ENCODE peak calls at places on chromosomes 11 and 22, in seven cellular contexts. One of them, this sample, is unnamed.

GRCh38 chr11:13137778-13138400 is 128.8 kb downstream of the RASSF10 start:
- DNase-seq in GM20000: no peak
- DNase-seq in suprapubic skin: no peak
- DNase-seq in activated CD8-positive, alpha-beta T cell treated with anti-CD3 and anti-CD28 coated beads for 36 hours: no peak
- DNase-seq in transverse colon: no peak
- DNase-seq in spleen: no peak
- DNase-seq in cardiac fibroblast: no peak
- DNase-seq in this sample: no peak

GRCh38 chr22:41619979-41620645 is 731 bp downstream of the DESI1 start:
- DNase-seq in GM20000: no peak
- DNase-seq in suprapubic skin: no peak
- DNase-seq in activated CD8-positive, alpha-beta T cell treated with anti-CD3 and anti-CD28 coated beads for 36 hours: peak
- DNase-seq in transverse colon: peak
- DNase-seq in spleen: peak
- DNase-seq in cardiac fibroblast: peak
- DNase-seq in this sample: no peak

GRCh38 chr11:441043-441417 is 781 bp downstream of the ANO9 start:
- DNase-seq in GM20000: no peak
- DNase-seq in suprapubic skin: no peak
- DNase-seq in activated CD8-positive, alpha-beta T cell treated with anti-CD3 and anti-CD28 coated beads for 36 hours: no peak
- DNase-seq in transverse colon: no peak
- DNase-seq in spleen: no peak
- DNase-seq in cardiac fibroblast: no peak
- DNase-seq in this sample: no peak

GRCh38 chr11:60767388-60767811 is 10.7 kb downstream of the MS4A15 start:
- DNase-seq in GM20000: peak
- DNase-seq in suprapubic skin: no peak
- DNase-seq in activated CD8-positive, alpha-beta T cell treated with anti-CD3 and anti-CD28 coated beads for 36 hours: peak
- DNase-seq in transverse colon: no peak
- DNase-seq in spleen: peak
- DNase-seq in cardiac fibroblast: no peak
- DNase-seq in this sample: no peak

GRCh38 chr22:23397618-23398567 is 182.2 kb downstream of the IGLL1 start:
- DNase-seq in GM20000: no peak
- DNase-seq in suprapubic skin: peak
- DNase-seq in activated CD8-positive, alpha-beta T cell treated with anti-CD3 and anti-CD28 coated beads for 36 hours: no peak
- DNase-seq in transverse colon: no peak
- DNase-seq in spleen: no peak
- DNase-seq in cardiac fibroblast: no peak
- DNase-seq in this sample: no peak

GRCh38 chr11:134587345-134587744 is 175.3 kb upstream of the B3GAT1 start:
- DNase-seq in GM20000: no peak
- DNase-seq in suprapubic skin: peak
- DNase-seq in activated CD8-positive, alpha-beta T cell treated with anti-CD3 and anti-CD28 coated beads for 36 hours: no peak
- DNase-seq in transverse colon: no peak
- DNase-seq in spleen: no peak
- DNase-seq in cardiac fibroblast: no peak
- DNase-seq in this sample: peak

GRCh38 chr11:109752212-109752825 is 330.3 kb downstream of the C11orf87 start:
- DNase-seq in GM20000: no peak
- DNase-seq in suprapubic skin: no peak
- DNase-seq in activated CD8-positive, alpha-beta T cell treated with anti-CD3 and anti-CD28 coated beads for 36 hours: no peak
- DNase-seq in transverse colon: no peak
- DNase-seq in spleen: no peak
- DNase-seq in cardiac fibroblast: no peak
- DNase-seq in this sample: no peak

GRCh38 chr11:69877235-69877634 is 58.0 kb upstream of the FGF3 start:
- DNase-seq in GM20000: no peak
- DNase-seq in suprapubic skin: no peak
- DNase-seq in activated CD8-positive, alpha-beta T cell treated with anti-CD3 and anti-CD28 coated beads for 36 hours: no peak
- DNase-seq in transverse colon: peak
- DNase-seq in spleen: peak
- DNase-seq in cardiac fibroblast: no peak
- DNase-seq in this sample: peak

GRCh38 chr11:130449996-130450419 is 1.6 kb downstream of the ADAMTS15 start:
- DNase-seq in GM20000: no peak
- DNase-seq in suprapubic skin: peak
- DNase-seq in activated CD8-positive, alpha-beta T cell treated with anti-CD3 and anti-CD28 coated beads for 36 hours: no peak
- DNase-seq in transverse colon: peak
- DNase-seq in spleen: no peak
- DNase-seq in cardiac fibroblast: peak
- DNase-seq in this sample: peak

GRCh38 chr11:120184946-120185677 is 25.7 kb upstream of the OAF start:
- DNase-seq in GM20000: no peak
- DNase-seq in suprapubic skin: peak
- DNase-seq in activated CD8-positive, alpha-beta T cell treated with anti-CD3 and anti-CD28 coated beads for 36 hours: no peak
- DNase-seq in transverse colon: peak
- DNase-seq in spleen: peak
- DNase-seq in cardiac fibroblast: no peak
- DNase-seq in this sample: peak

GRCh38 chr11:12606597-12606996 is 67.6 kb upstream of the TEAD1 start:
- DNase-seq in GM20000: no peak
- DNase-seq in suprapubic skin: no peak
- DNase-seq in activated CD8-positive, alpha-beta T cell treated with anti-CD3 and anti-CD28 coated beads for 36 hours: no peak
- DNase-seq in transverse colon: no peak
- DNase-seq in spleen: no peak
- DNase-seq in cardiac fibroblast: peak
- DNase-seq in this sample: no peak

GRCh38 chr22:44827666-44828065 is 75.3 kb downstream of the ARHGAP8 start:
- DNase-seq in GM20000: no peak
- DNase-seq in suprapubic skin: no peak
- DNase-seq in activated CD8-positive, alpha-beta T cell treated with anti-CD3 and anti-CD28 coated beads for 36 hours: no peak
- DNase-seq in transverse colon: no peak
- DNase-seq in spleen: no peak
- DNase-seq in cardiac fibroblast: no peak
- DNase-seq in this sample: no peak

GRCh38 chr22:44824271-44824670 is 71.9 kb downstream of the ARHGAP8 start:
- DNase-seq in GM20000: no peak
- DNase-seq in suprapubic skin: no peak
- DNase-seq in activated CD8-positive, alpha-beta T cell treated with anti-CD3 and anti-CD28 coated beads for 36 hours: no peak
- DNase-seq in transverse colon: no peak
- DNase-seq in spleen: peak
- DNase-seq in cardiac fibroblast: no peak
- DNase-seq in this sample: no peak

GRCh38 chr22:44825310-44826150 is 73.2 kb downstream of the ARHGAP8 start:
- DNase-seq in GM20000: no peak
- DNase-seq in suprapubic skin: no peak
- DNase-seq in activated CD8-positive, alpha-beta T cell treated with anti-CD3 and anti-CD28 coated beads for 36 hours: no peak
- DNase-seq in transverse colon: no peak
- DNase-seq in spleen: peak
- DNase-seq in cardiac fibroblast: no peak
- DNase-seq in this sample: no peak

GRCh38 chr22:44831885-44832284 is 79.5 kb downstream of the ARHGAP8 start:
- DNase-seq in GM20000: no peak
- DNase-seq in suprapubic skin: no peak
- DNase-seq in activated CD8-positive, alpha-beta T cell treated with anti-CD3 and anti-CD28 coated beads for 36 hours: no peak
- DNase-seq in transverse colon: no peak
- DNase-seq in spleen: no peak
- DNase-seq in cardiac fibroblast: no peak
- DNase-seq in this sample: no peak

GRCh38 chr22:44828193-44828592 is 75.8 kb downstream of the ARHGAP8 start:
- DNase-seq in GM20000: peak
- DNase-seq in suprapubic skin: no peak
- DNase-seq in activated CD8-positive, alpha-beta T cell treated with anti-CD3 and anti-CD28 coated beads for 36 hours: peak
- DNase-seq in transverse colon: no peak
- DNase-seq in spleen: no peak
- DNase-seq in cardiac fibroblast: peak
- DNase-seq in this sample: no peak
- TF ChIP-seq CTCF in GM20000: no peak
- TF ChIP-seq CTCF in suprapubic skin: no peak
- TF ChIP-seq CTCF in activated CD8-positive, alpha-beta T cell treated with anti-CD3 and anti-CD28 coated beads for 36 hours: peak
- TF ChIP-seq CTCF in transverse colon: peak
- TF ChIP-seq CTCF in spleen: no peak
- TF ChIP-seq CTCF in cardiac fibroblast: peak
- TF ChIP-seq CTCF in this sample: no peak

GRCh38 chr11:64999478-64999877 is 2.7 kb upstream of the BATF2 start:
- DNase-seq in GM20000: no peak
- DNase-seq in suprapubic skin: no peak
- DNase-seq in activated CD8-positive, alpha-beta T cell treated with anti-CD3 and anti-CD28 coated beads for 36 hours: no peak
- DNase-seq in transverse colon: peak
- DNase-seq in spleen: no peak
- DNase-seq in cardiac fibroblast: no peak
- DNase-seq in this sample: no peak

GRCh38 chr11:64998690-64999431 is 2.1 kb upstream of the BATF2 start:
- DNase-seq in GM20000: no peak
- DNase-seq in suprapubic skin: no peak
- DNase-seq in activated CD8-positive, alpha-beta T cell treated with anti-CD3 and anti-CD28 coated beads for 36 hours: peak
- DNase-seq in transverse colon: peak
- DNase-seq in spleen: no peak
- DNase-seq in cardiac fibroblast: no peak
- DNase-seq in this sample: no peak

GRCh38 chr11:64996327-64996709 is 453 bp downstream of the BATF2 start:
- DNase-seq in GM20000: no peak
- DNase-seq in suprapubic skin: no peak
- DNase-seq in activated CD8-positive, alpha-beta T cell treated with anti-CD3 and anti-CD28 coated beads for 36 hours: no peak
- DNase-seq in transverse colon: no peak
- DNase-seq in spleen: no peak
- DNase-seq in cardiac fibroblast: no peak
- DNase-seq in this sample: no peak

GRCh38 chr11:64996710-64997380 is at the start of gene BATF2:
- DNase-seq in GM20000: peak
- DNase-seq in suprapubic skin: no peak
- DNase-seq in activated CD8-positive, alpha-beta T cell treated with anti-CD3 and anti-CD28 coated beads for 36 hours: peak
- DNase-seq in transverse colon: peak
- DNase-seq in spleen: peak
- DNase-seq in cardiac fibroblast: peak
- DNase-seq in this sample: peak

DNA sequence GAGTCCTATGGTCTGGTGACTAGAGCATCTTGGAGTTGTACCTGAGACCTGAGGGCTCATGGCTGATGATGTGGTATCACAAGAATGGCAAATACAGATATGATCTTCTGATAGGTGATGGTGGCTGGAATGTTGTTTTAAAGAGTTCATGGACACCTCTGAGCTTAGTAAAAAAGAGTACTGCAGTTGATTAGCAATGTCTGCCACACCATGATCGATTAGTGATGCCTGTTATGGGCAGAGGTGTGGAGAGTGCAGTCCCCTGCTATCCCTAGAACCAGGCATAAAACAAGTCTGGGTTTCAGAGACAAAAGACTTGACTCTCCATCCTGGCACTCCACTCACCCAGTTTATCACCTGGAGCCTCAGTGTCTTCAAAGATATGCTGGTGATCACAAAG is 1.4 kb upstream of the BATF2 start:
- DNase-seq in GM20000: no peak
- DNase-seq in suprapubic skin: no peak
- DNase-seq in activated CD8-positive, alpha-beta T cell treated with anti-CD3 and anti-CD28 coated beads for 36 hours: peak
- DNase-seq in transverse colon: peak
- DNase-seq in spleen: no peak
- DNase-seq in cardiac fibroblast: no peak
- DNase-seq in this sample: no peak
- TF ChIP-seq CTCF in GM20000: no peak
- TF ChIP-seq CTCF in suprapubic skin: no peak
- TF ChIP-seq CTCF in activated CD8-positive, alpha-beta T cell treated with anti-CD3 and anti-CD28 coated beads for 36 hours: no peak
- TF ChIP-seq CTCF in transverse colon: no peak
- TF ChIP-seq CTCF in spleen: no peak
- TF ChIP-seq CTCF in cardiac fibroblast: no peak
- TF ChIP-seq CTCF in this sample: no peak

DNA sequence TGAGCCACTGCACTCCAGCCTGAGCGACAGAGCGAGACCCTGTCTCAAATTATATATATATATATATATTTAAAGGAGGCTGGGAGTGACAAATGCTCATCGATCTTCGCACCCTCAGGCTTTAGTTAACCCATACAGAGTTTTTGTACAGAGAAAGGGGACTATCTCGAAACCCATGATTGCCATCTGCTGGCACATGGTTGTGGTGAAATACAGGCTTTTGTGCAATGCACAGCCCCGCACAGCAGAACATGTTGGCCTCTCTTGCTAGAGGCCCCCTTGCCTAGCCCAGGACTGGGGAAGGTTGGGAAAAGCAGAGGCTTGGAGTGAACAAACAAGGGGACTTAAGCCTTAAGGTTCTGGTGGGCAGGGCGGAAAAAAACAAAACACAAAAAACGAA is 3.6 kb downstream of the MYBPC3 start:
- DNase-seq in GM20000: no peak
- DNase-seq in suprapubic skin: no peak
- DNase-seq in activated CD8-positive, alpha-beta T cell treated with anti-CD3 and anti-CD28 coated beads for 36 hours: peak
- DNase-seq in transverse colon: no peak
- DNase-seq in spleen: no peak
- DNase-seq in cardiac fibroblast: peak
- DNase-seq in this sample: no peak
- TF ChIP-seq CTCF in GM20000: no peak
- TF ChIP-seq CTCF in suprapubic skin: no peak
- TF ChIP-seq CTCF in activated CD8-positive, alpha-beta T cell treated with anti-CD3 and anti-CD28 coated beads for 36 hours: no peak
- TF ChIP-seq CTCF in transverse colon: no peak
- TF ChIP-seq CTCF in spleen: no peak
- TF ChIP-seq CTCF in cardiac fibroblast: peak
- TF ChIP-seq CTCF in this sample: no peak

GRCh38 chr11:95057959-95058358 is 8.7 kb downstream of the KDM4F start:
- DNase-seq in GM20000: no peak
- DNase-seq in suprapubic skin: no peak
- DNase-seq in activated CD8-positive, alpha-beta T cell treated with anti-CD3 and anti-CD28 coated beads for 36 hours: no peak
- DNase-seq in transverse colon: no peak
- DNase-seq in spleen: no peak
- DNase-seq in cardiac fibroblast: no peak
- DNase-seq in this sample: no peak

GRCh38 chr11:95059031-95059430 is 7.7 kb upstream of the SRSF8 start:
- DNase-seq in GM20000: no peak
- DNase-seq in suprapubic skin: no peak
- DNase-seq in activated CD8-positive, alpha-beta T cell treated with anti-CD3 and anti-CD28 coated beads for 36 hours: no peak
- DNase-seq in transverse colon: no peak
- DNase-seq in spleen: no peak
- DNase-seq in cardiac fibroblast: no peak
- DNase-seq in this sample: no peak

GRCh38 chr11:95055273-95055897 is 6.2 kb downstream of the KDM4F start:
- DNase-seq in GM20000: peak
- DNase-seq in suprapubic skin: no peak
- DNase-seq in activated CD8-positive, alpha-beta T cell treated with anti-CD3 and anti-CD28 coated beads for 36 hours: no peak
- DNase-seq in transverse colon: no peak
- DNase-seq in spleen: no peak
- DNase-seq in cardiac fibroblast: no peak
- DNase-seq in this sample: no peak

DNA sequence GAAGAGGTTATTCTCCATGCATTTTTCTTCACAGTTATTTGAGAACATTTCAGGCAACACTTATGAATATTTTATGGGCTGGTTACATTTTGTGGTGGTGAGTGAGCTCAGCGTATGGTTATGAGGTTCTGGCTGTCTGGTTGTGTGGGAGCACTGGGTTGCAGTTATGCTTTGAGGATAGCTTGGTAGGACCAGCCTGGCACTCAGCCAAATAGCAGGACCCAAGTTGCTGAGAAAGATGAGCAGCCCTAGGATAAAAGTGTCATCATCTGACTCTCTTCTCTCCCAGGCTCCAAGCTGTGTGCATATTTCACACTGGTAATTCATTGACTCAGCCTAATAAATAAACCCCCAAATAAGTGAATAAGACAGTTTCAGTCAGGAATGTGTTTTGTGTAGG is 8.1 kb upstream of the SRSF8 start:
- DNase-seq in GM20000: no peak
- DNase-seq in suprapubic skin: no peak
- DNase-seq in activated CD8-positive, alpha-beta T cell treated with anti-CD3 and anti-CD28 coated beads for 36 hours: no peak
- DNase-seq in transverse colon: no peak
- DNase-seq in spleen: no peak
- DNase-seq in cardiac fibroblast: no peak
- DNase-seq in this sample: no peak
- TF ChIP-seq CTCF in GM20000: no peak
- TF ChIP-seq CTCF in suprapubic skin: no peak
- TF ChIP-seq CTCF in activated CD8-positive, alpha-beta T cell treated with anti-CD3 and anti-CD28 coated beads for 36 hours: no peak
- TF ChIP-seq CTCF in transverse colon: no peak
- TF ChIP-seq CTCF in spleen: no peak
- TF ChIP-seq CTCF in cardiac fibroblast: no peak
- TF ChIP-seq CTCF in this sample: no peak

This sample was measured in coronary artery.